ENCODE peak calls at places on chromosomes 13 and 19, in five cellular contexts. T is epithelial cell of prostate; H is IMR-90; U is stimulated activated CD4-positive, alpha-beta T cell treated with anti-CD3 and anti-CD28 coated beads, Interleukin-1b, Interleukin-23, amount 100 ng/mL, for 24 hours; E is PC-3. G is an unnamed sample.

GRCh38 chr19:49338691-49339363 is 3.6 kb downstream of the CD37 start:
- DNase-seq in T (peak), H (no peak), U (no peak), E (peak), G (peak)

GRCh38 chr19:3284759-3285646 is 60.5 kb downstream of the CELF5 start:
- DNase-seq in T (peak), H (peak), U (peak), E (peak), G (peak)

GRCh38 chr13:63631006-63631405 is 2215.4 kb upstream of the PCDH20 start:
- DNase-seq in T (no peak), H (no peak), U (no peak), E (no peak), G (no peak)

GRCh38 chr13:37934339-37935191 is 65.0 kb upstream of the TRPC4 start:
- DNase-seq in T (no peak), H (no peak), U (no peak), E (no peak), G (peak)

GRCh38 chr19:44807162-44807561 is 1.7 kb upstream of the BCAM start:
- DNase-seq in T (peak), H (no peak), U (no peak), E (peak), G (peak)

GRCh38 chr13:102845630-102846260 is at the start of gene ERCC5:
- DNase-seq in T (peak), H (peak), U (peak), E (peak), G (peak)

GRCh38 chr13:59000770-59001169 is 1163.0 kb downstream of the DIAPH3 start:
- DNase-seq in T (no peak), H (no peak), U (no peak), E (no peak), G (no peak)

GRCh38 chr19:18091217-18091608 is 4.5 kb upstream of the IL12RB1 start:
- DNase-seq in T (no peak), H (no peak), U (peak), E (no peak), G (no peak)

G was measured in DMS53.